ENCODE peak calls at places on chromosomes 6 and 20, in ten cellular contexts. One of them, this sample, is unnamed.

GRCh38 chr20:21137078-21137477 is 11.2 kb downstream of the KIZ start:
- DNase-seq in breast epithelium: no peak
- DNase-seq in HCT116: no peak
- DNase-seq in GM12891: no peak
- DNase-seq in ovary: no peak
- DNase-seq in suprapubic skin: no peak
- DNase-seq in sigmoid colon: no peak
- DNase-seq in lower leg skin: no peak
- DNase-seq in body of pancreas: no peak
- DNase-seq in erythroblast: no peak
- DNase-seq in this sample: no peak

GRCh38 chr20:57137676-57138075 is 128.8 kb downstream of the BMP7 start:
- DNase-seq in HCT116: no peak
- DNase-seq in suprapubic skin: no peak
- DNase-seq in GM12891: no peak
- DNase-seq in breast epithelium: no peak
- DNase-seq in ovary: no peak
- DNase-seq in sigmoid colon: no peak
- DNase-seq in body of pancreas: no peak
- DNase-seq in lower leg skin: no peak
- DNase-seq in erythroblast: no peak
- DNase-seq in this sample: no peak

GRCh38 chr20:1509237-1509636 is 18.0 kb upstream of the SIRPB2 start:
- DNase-seq in suprapubic skin: no peak
- DNase-seq in breast epithelium: no peak
- DNase-seq in body of pancreas: no peak
- DNase-seq in GM12891: no peak
- DNase-seq in HCT116: peak; percentile 16
- DNase-seq in lower leg skin: no peak
- DNase-seq in sigmoid colon: no peak
- DNase-seq in ovary: no peak
- DNase-seq in erythroblast: no peak
- DNase-seq in this sample: no peak

GRCh38 chr6:13491538-13491937 is 4.1 kb upstream of the GFOD1 start:
- DNase-seq in lower leg skin: no peak
- DNase-seq in GM12891: no peak
- DNase-seq in erythroblast: no peak
- DNase-seq in breast epithelium: no peak
- DNase-seq in sigmoid colon: no peak
- DNase-seq in HCT116: no peak
- DNase-seq in suprapubic skin: no peak
- DNase-seq in ovary: no peak
- DNase-seq in body of pancreas: no peak
- DNase-seq in this sample: no peak

GRCh38 chr20:44224651-44225050 is 14.1 kb upstream of the OSER1 start:
- DNase-seq in suprapubic skin: no peak
- DNase-seq in sigmoid colon: peak; percentile 3
- DNase-seq in lower leg skin: no peak
- DNase-seq in body of pancreas: no peak
- DNase-seq in ovary: no peak
- DNase-seq in erythroblast: peak; percentile 57
- DNase-seq in GM12891: no peak
- DNase-seq in breast epithelium: no peak
- DNase-seq in HCT116: no peak
- DNase-seq in this sample: no peak

GRCh38 chr6:121520337-121521163 is 85.1 kb downstream of the GJA1 start:
- DNase-seq in HCT116: no peak
- DNase-seq in ovary: no peak
- DNase-seq in body of pancreas: no peak
- DNase-seq in sigmoid colon: no peak
- DNase-seq in GM12891: no peak
- DNase-seq in lower leg skin: no peak
- DNase-seq in erythroblast: no peak
- DNase-seq in breast epithelium: no peak
- DNase-seq in suprapubic skin: no peak
- DNase-seq in this sample: no peak

GRCh38 chr6:138571585-138572199 is 72.4 kb upstream of the NHSL1 start:
- DNase-seq in sigmoid colon: no peak
- DNase-seq in breast epithelium: no peak
- DNase-seq in erythroblast: no peak
- DNase-seq in body of pancreas: no peak
- DNase-seq in HCT116: no peak
- DNase-seq in lower leg skin: no peak
- DNase-seq in GM12891: no peak
- DNase-seq in ovary: no peak
- DNase-seq in suprapubic skin: no peak
- DNase-seq in this sample: no peak

GRCh38 chr6:168546173-168546572 is 105.2 kb downstream of the SMOC2 start:
- DNase-seq in lower leg skin: no peak
- DNase-seq in sigmoid colon: no peak
- DNase-seq in GM12891: no peak
- DNase-seq in ovary: no peak
- DNase-seq in suprapubic skin: peak; percentile 80
- DNase-seq in body of pancreas: no peak
- DNase-seq in erythroblast: no peak
- DNase-seq in HCT116: no peak
- DNase-seq in breast epithelium: no peak
- DNase-seq in this sample: no peak

GRCh38 chr6:159969921-159970320 is 1.0 kb downstream of the IGF2R start:
- DNase-seq in sigmoid colon: peak; percentile 82
- DNase-seq in breast epithelium: no peak
- DNase-seq in ovary: no peak
- DNase-seq in lower leg skin: peak; percentile 93
- DNase-seq in body of pancreas: peak; percentile 45
- DNase-seq in erythroblast: peak; percentile 75
- DNase-seq in GM12891: no peak
- DNase-seq in HCT116: peak; percentile 19
- DNase-seq in suprapubic skin: peak; percentile 75
- DNase-seq in this sample: peak; percentile 86

GRCh38 chr6:96613291-96613999 is 50.5 kb downstream of the FHL5 start:
- DNase-seq in GM12891: no peak
- DNase-seq in breast epithelium: no peak
- DNase-seq in erythroblast: no peak
- DNase-seq in lower leg skin: no peak
- DNase-seq in sigmoid colon: no peak
- DNase-seq in HCT116: no peak
- DNase-seq in ovary: no peak
- DNase-seq in suprapubic skin: no peak
- DNase-seq in body of pancreas: no peak
- DNase-seq in this sample: no peak

GRCh38 chr6:107344981-107345380 is 114.4 kb downstream of the PDSS2 start:
- DNase-seq in breast epithelium: no peak
- DNase-seq in lower leg skin: no peak
- DNase-seq in ovary: no peak
- DNase-seq in body of pancreas: no peak
- DNase-seq in HCT116: no peak
- DNase-seq in suprapubic skin: no peak
- DNase-seq in GM12891: no peak
- DNase-seq in erythroblast: no peak
- DNase-seq in sigmoid colon: no peak
- DNase-seq in this sample: no peak

GRCh38 chr6:144320746-144321145 is 35.6 kb downstream of the UTRN start:
- DNase-seq in GM12891: no peak
- DNase-seq in body of pancreas: no peak
- DNase-seq in HCT116: no peak
- DNase-seq in ovary: no peak
- DNase-seq in lower leg skin: no peak
- DNase-seq in sigmoid colon: no peak
- DNase-seq in breast epithelium: no peak
- DNase-seq in suprapubic skin: no peak
- DNase-seq in erythroblast: no peak
- DNase-seq in this sample: no peak

GRCh38 chr20:62381202-62381797 is 5.6 kb upstream of the RPS21 start:
- DNase-seq in HCT116: no peak
- DNase-seq in lower leg skin: no peak
- DNase-seq in GM12891: no peak
- DNase-seq in breast epithelium: no peak
- DNase-seq in body of pancreas: no peak
- DNase-seq in erythroblast: peak; percentile 82
- DNase-seq in sigmoid colon: no peak
- DNase-seq in suprapubic skin: no peak
- DNase-seq in ovary: no peak
- DNase-seq in this sample: peak; percentile 37

GRCh38 chr6:43250992-43251373 is 7.7 kb downstream of the TTBK1 start:
- DNase-seq in sigmoid colon: no peak
- DNase-seq in suprapubic skin: no peak
- DNase-seq in breast epithelium: no peak
- DNase-seq in lower leg skin: no peak
- DNase-seq in GM12891: no peak
- DNase-seq in erythroblast: no peak
- DNase-seq in body of pancreas: no peak
- DNase-seq in HCT116: no peak
- DNase-seq in ovary: no peak
- DNase-seq in this sample: no peak
- TF ChIP-seq POLR2A in sigmoid colon: no peak
- TF ChIP-seq POLR2A in suprapubic skin: no peak
- TF ChIP-seq POLR2A in breast epithelium: no peak
- TF ChIP-seq POLR2A in lower leg skin: no peak
- TF ChIP-seq POLR2A in GM12891: no peak
- TF ChIP-seq POLR2A in erythroblast: no peak
- TF ChIP-seq POLR2A in body of pancreas: no peak
- TF ChIP-seq POLR2A in HCT116: no peak
- TF ChIP-seq POLR2A in ovary: no peak
- TF ChIP-seq POLR2A in this sample: no peak

DNA sequence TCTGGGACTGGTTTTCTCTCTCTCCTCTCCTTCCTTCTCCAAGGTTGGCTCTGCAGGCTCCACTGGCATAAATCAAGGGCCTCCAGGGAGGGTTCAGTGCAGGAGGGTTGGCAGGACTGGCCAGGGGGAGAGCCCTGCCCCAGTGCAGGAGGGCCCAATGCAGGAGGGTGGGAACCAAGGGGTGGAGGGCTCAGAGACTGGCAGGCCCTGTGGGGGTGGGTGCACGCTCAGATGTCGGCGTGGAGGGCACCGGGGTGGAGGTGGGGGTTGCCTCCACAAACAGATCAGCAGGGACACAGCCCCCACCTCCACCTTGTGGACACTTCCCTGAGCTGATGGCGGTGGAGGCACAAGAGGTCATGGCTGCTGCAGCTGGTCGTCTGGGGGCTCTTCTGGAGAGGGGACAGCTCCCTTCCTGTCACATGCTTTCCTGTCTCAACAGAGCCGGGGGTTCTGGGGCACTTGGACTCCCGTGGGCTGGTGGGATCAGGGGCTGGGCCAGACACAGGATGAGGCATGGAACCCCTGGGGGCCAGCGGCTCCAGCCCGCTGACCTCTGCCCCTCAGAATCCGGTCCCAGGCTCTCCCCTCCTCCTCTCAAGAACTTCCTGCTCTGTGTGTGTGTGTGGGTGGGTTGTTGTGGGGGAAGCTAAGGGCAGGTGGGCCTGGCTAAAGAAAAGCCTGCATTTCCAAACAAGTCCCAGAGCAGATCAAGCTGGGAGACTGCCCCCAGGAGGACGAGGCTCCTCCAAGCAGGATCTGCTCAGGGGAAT is 2.7 kb upstream of the ABHD16B start:
- DNase-seq in breast epithelium: no peak
- DNase-seq in erythroblast: no peak
- DNase-seq in suprapubic skin: peak; percentile 59
- DNase-seq in body of pancreas: no peak
- DNase-seq in GM12891: no peak
- DNase-seq in HCT116: no peak
- DNase-seq in sigmoid colon: no peak
- DNase-seq in lower leg skin: no peak
- DNase-seq in ovary: peak; percentile 73
- DNase-seq in this sample: peak; percentile 72
- TF ChIP-seq POLR2A in breast epithelium: no peak
- TF ChIP-seq POLR2A in erythroblast: no peak
- TF ChIP-seq POLR2A in suprapubic skin: no peak
- TF ChIP-seq POLR2A in body of pancreas: peak; percentile 9
- TF ChIP-seq POLR2A in GM12891: no peak
- TF ChIP-seq POLR2A in HCT116: peak; percentile 45
- TF ChIP-seq POLR2A in sigmoid colon: no peak
- TF ChIP-seq POLR2A in lower leg skin: no peak
- TF ChIP-seq POLR2A in ovary: no peak
- TF ChIP-seq POLR2A in this sample: peak; percentile 3

DNA sequence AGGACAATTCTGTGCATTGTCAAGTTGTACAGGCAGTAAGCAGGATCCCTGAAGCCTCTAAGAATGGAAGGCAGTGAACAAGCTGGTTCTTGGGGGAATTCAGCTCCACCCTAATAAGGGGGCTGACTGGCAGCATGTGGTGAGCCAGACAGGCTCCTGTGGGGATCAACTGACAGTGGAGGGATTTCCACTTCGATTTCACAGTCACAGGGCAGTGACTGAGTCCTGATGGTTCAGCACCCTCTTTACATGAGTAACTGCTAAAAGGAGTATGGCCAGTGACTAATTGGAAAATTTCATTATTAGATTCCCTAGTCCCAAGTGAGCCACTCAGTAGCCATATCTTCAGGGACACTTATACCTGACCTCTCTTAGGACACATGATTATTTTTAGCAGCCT is 78.4 kb downstream of the NDUFAF5 start:
- DNase-seq in body of pancreas: no peak
- DNase-seq in breast epithelium: no peak
- DNase-seq in ovary: no peak
- DNase-seq in sigmoid colon: no peak
- DNase-seq in lower leg skin: no peak
- DNase-seq in suprapubic skin: no peak
- DNase-seq in GM12891: no peak
- DNase-seq in HCT116: no peak
- DNase-seq in erythroblast: no peak
- DNase-seq in this sample: no peak
- TF ChIP-seq POLR2A in body of pancreas: no peak
- TF ChIP-seq POLR2A in breast epithelium: no peak
- TF ChIP-seq POLR2A in ovary: no peak
- TF ChIP-seq POLR2A in sigmoid colon: no peak
- TF ChIP-seq POLR2A in lower leg skin: no peak
- TF ChIP-seq POLR2A in suprapubic skin: no peak
- TF ChIP-seq POLR2A in GM12891: no peak
- TF ChIP-seq POLR2A in HCT116: no peak
- TF ChIP-seq POLR2A in erythroblast: no peak
- TF ChIP-seq POLR2A in this sample: no peak

DNA sequence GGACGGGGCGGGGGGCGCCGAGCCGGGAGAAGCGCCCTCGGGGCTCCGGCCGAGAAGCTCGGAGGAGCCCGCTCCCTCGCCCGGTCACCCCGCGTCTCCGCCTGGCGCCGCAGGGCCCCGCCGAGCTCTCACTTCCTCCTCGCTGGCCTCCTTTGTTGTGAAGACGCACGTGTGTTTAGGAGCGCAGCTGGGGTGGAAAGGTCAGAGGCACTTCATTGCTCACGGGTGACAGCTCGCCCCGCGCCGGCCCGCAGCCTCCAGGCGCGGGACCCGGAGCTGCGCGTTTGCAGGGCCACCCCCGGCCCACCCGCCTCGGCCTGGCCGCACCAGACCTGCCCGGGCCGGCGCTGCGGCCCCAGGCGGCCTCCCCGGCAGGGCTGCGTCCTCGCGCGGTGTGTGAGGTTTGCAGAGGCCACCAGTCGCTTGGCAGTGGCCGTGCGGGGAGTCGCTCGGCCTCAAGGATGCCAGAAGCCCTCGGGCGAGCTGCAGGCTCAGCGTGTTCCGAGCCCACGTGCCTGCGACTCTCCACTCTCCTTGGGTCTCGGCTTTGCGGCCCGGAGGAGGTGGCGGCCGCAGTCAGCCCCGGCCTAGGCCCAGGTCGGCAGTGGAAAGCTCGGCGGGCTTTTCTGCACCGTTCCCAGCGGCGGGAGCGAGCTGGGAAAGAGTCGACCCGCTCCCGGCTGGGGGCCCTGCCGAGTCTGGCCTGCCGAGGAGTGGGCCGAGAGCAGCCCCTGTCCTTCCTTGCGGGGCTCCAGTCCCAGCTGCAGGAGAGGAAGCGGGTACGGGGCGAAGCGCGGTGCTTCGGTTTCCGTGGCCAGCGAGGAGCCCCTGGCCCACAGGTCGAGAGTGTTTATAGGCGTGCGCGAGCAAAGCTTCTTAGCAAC is 5.3 kb downstream of the FOXC1 start:
- DNase-seq in breast epithelium: no peak
- DNase-seq in HCT116: no peak
- DNase-seq in suprapubic skin: peak; percentile 57
- DNase-seq in sigmoid colon: no peak
- DNase-seq in ovary: no peak
- DNase-seq in body of pancreas: no peak
- DNase-seq in lower leg skin: no peak
- DNase-seq in erythroblast: no peak
- DNase-seq in GM12891: no peak
- DNase-seq in this sample: peak; percentile 88
- TF ChIP-seq POLR2A in breast epithelium: no peak
- TF ChIP-seq POLR2A in HCT116: no peak
- TF ChIP-seq POLR2A in suprapubic skin: no peak
- TF ChIP-seq POLR2A in sigmoid colon: no peak
- TF ChIP-seq POLR2A in ovary: no peak
- TF ChIP-seq POLR2A in body of pancreas: no peak
- TF ChIP-seq POLR2A in lower leg skin: no peak
- TF ChIP-seq POLR2A in erythroblast: no peak
- TF ChIP-seq POLR2A in GM12891: no peak
- TF ChIP-seq POLR2A in this sample: no peak

This sample was measured in upper lobe of left lung.